ENCODE peak calls at places on chromosomes 5 and 9, in seven cellular contexts. V is OCI-LY7; G is IMR-90; L is psoas muscle; H is upper lobe of left lung; O is small intestine; I is CD4-positive, alpha-beta memory T cell. A is an unnamed sample.

GRCh38 chr5:81626524-81626923 is 124.4 kb downstream of the SSBP2 start:
- DNase-seq in I (no peak), L (no peak), V (no peak), O (peak; percentile 70), H (no peak), G (peak; percentile 90), A (no peak)

GRCh38 chr9:135291165-135291564 is 188.4 kb upstream of the PPP1R26 start:
- DNase-seq in G (no peak), H (no peak), L (no peak), O (no peak), I (no peak), V (no peak), A (no peak)

GRCh38 chr9:105308448-105309412 is 64.3 kb downstream of the SLC44A1 start:
- DNase-seq in G (no peak), O (peak; percentile 43), L (no peak), V (no peak), H (no peak), I (no peak), A (no peak)

GRCh38 chr5:120304653-120305052 is 159.4 kb upstream of the PRR16 start:
- DNase-seq in H (no peak), O (no peak), I (no peak), V (no peak), L (no peak), G (peak; percentile 83), A (no peak)

GRCh38 chr9:137130176-137130755 is 8.7 kb upstream of the GRIN1 start:
- DNase-seq in G (no peak), I (no peak), O (no peak), H (no peak), L (no peak), V (no peak), A (no peak)

GRCh38 chr5:80871541-80871961 is 88.6 kb upstream of the RASGRF2 start:
- DNase-seq in G (peak; percentile 74), H (no peak), I (no peak), O (no peak), V (no peak), L (no peak), A (no peak)

GRCh38 chr5:135235551-135236100 is 163.4 kb downstream of the MACROH2A1 start:
- DNase-seq in G (no peak), H (no peak), I (no peak), L (no peak), V (no peak), O (no peak), A (no peak)

GRCh38 chr5:117220730-117221129 is 646.1 kb upstream of the SEMA6A start:
- DNase-seq in G (no peak), L (no peak), V (no peak), O (no peak), I (no peak), H (no peak), A (no peak)

GRCh38 chr5:137146402-137146889 is 352.7 kb downstream of the SPOCK1 start:
- DNase-seq in G (peak; percentile 96), V (no peak), H (no peak), L (peak; percentile 44), I (no peak), O (no peak), A (no peak)

GRCh38 chr9:22244141-22245011 is 202.2 kb upstream of the DMRTA1 start:
- DNase-seq in H (no peak), I (peak; percentile 25), V (peak; percentile 70), L (no peak), O (peak; percentile 40), G (peak; percentile 63), A (no peak)

GRCh38 chr5:65577141-65577540 is 14.0 kb downstream of the PPWD1 start:
- DNase-seq in L (no peak), G (peak; percentile 45), V (no peak), H (no peak), I (no peak), O (no peak), A (no peak)

GRCh38 chr9:3794005-3794404 is 268.2 kb upstream of the RFX3 start:
- DNase-seq in L (no peak), V (no peak), O (no peak), I (no peak), G (peak; percentile 15), H (no peak), A (no peak)

GRCh38 chr5:112342364-112342763 is 76.7 kb downstream of the EPB41L4A start:
- DNase-seq in H (no peak), O (no peak), G (no peak), V (no peak), I (no peak), L (no peak), A (no peak)

GRCh38 chr5:9047932-9048331 is 497.9 kb downstream of the SEMA5A start:
- DNase-seq in H (no peak), O (no peak), G (no peak), L (no peak), V (no peak), I (no peak), A (no peak)
- H3K27ac ChIP-seq in H (no peak overlapping the region), O (no peak overlapping the region), G (peak overlapping the region; percentile 88), L (no peak overlapping the region), V (no peak overlapping the region), I (no peak overlapping the region), A (no peak overlapping the region)

GRCh38 chr9:126472446-126472845 is 141.3 kb upstream of the LMX1B start:
- DNase-seq in I (no peak), L (no peak), O (no peak), H (no peak), G (no peak), V (no peak), A (no peak)
- H3K27ac ChIP-seq in I (no peak overlapping the region), L (no peak overlapping the region), O (no peak overlapping the region), H (no peak overlapping the region), G (no peak overlapping the region), V (no peak overlapping the region), A (no peak overlapping the region)

DNA sequence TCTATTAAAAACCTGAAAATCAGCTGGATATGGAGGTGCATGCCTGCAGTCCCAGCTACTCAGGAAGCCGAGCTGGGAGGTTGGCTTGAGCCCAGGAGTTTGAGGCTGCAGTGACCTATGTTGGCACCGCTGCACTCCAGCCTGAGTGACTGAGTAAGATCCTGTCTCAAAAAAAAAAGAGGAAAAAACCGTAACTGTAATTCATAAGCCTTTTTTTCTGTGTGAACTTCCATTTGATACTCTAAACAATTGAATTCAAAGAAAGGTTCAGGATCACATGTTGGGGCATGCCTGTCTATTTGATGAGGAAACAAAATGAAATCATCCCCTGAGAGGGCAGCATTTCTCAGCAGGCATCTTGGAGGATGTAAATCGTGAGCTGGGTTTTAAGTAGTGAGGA is 38.8 kb downstream of the ITGA2 start:
- DNase-seq in G (peak; percentile 82), V (no peak), L (peak; percentile 19), I (no peak), H (peak; percentile 44), O (no peak), A (no peak)
- H3K27ac ChIP-seq in G (peak overlapping the region; percentile 83), V (no peak overlapping the region), L (no peak overlapping the region), I (no peak overlapping the region), H (no peak overlapping the region), O (no peak overlapping the region), A (no peak overlapping the region)

GRCh38 chr9:12776775-12777055 is 1.9 kb downstream of the LURAP1L start:
- DNase-seq in G (peak; percentile 63), V (no peak), L (no peak), I (no peak), H (no peak), O (no peak), A (no peak)

GRCh38 chr9:12775963-12776774 is 1.3 kb downstream of the LURAP1L start:
- DNase-seq in V (no peak), I (no peak), G (peak; percentile 89), O (peak; percentile 88), H (peak; percentile 90), L (peak; percentile 84), A (no peak)

GRCh38 chr9:12775373-12775962 is 648 bp downstream of the LURAP1L start:
- DNase-seq in H (peak; percentile 31), V (no peak), L (peak; percentile 13), G (no peak), I (no peak), O (no peak), A (no peak)

GRCh38 chr9:12778389-12778788 is 3.6 kb downstream of the LURAP1L start:
- DNase-seq in L (no peak), O (no peak), I (no peak), G (no peak), V (no peak), H (no peak), A (no peak)

GRCh38 chr9:12777149-12778010 is 2.6 kb downstream of the LURAP1L start:
- DNase-seq in H (no peak), I (no peak), G (no peak), L (no peak), V (no peak), O (no peak), A (no peak)
- H3K27ac ChIP-seq in H (peak overlapping the region; percentile 89), I (no peak overlapping the region), G (no peak overlapping the region), L (peak overlapping the region; percentile 65), V (no peak overlapping the region), O (no peak overlapping the region), A (no peak overlapping the region)

GRCh38 chr9:121340676-121341392 is 29.2 kb downstream of the STOM start:
- DNase-seq in O (no peak), H (no peak), I (no peak), G (peak; percentile 48), V (no peak), L (no peak), A (no peak)
- H3K27ac ChIP-seq in O (no peak overlapping the region), H (no peak overlapping the region), I (no peak overlapping the region), G (no peak overlapping the region), V (no peak overlapping the region), L (peak overlapping the region; percentile 89), A (no peak overlapping the region)

A was measured in CD4-positive, alpha-beta T cell.